ENCODE peak calls at places on chromosomes 1 and 21, in ten cellular contexts. A, R, I, J, X, D, Z, F, M and V are unnamed samples.

GRCh38 chr1:111205724-111206070 is 5.3 kb upstream of the DENND2D start:
- DNase-seq in A (no peak), R (no peak), I (no peak), J (no peak), X (no peak), D (peak; percentile 35), Z (no peak), F (no peak), M (peak; percentile 35), V (no peak)

GRCh38 chr1:64915381-64916274 is 50.7 kb downstream of the JAK1 start:
- DNase-seq in A (peak; percentile 63), R (no peak), I (no peak), J (no peak), X (no peak), D (peak; percentile 71), Z (peak; percentile 61), F (no peak), M (peak; percentile 79), V (peak; percentile 47)

GRCh38 chr21:28615276-28615675 is 377.4 kb downstream of the LTN1 start:
- DNase-seq in A (no peak), R (no peak), I (no peak), J (no peak), X (no peak), D (peak; percentile 43), Z (peak; percentile 61), F (no peak), M (no peak), V (peak; percentile 79)

GRCh38 chr1:179310271-179310670 is 16.7 kb downstream of the SOAT1 start:
- DNase-seq in A (no peak), R (no peak), I (no peak), J (no peak), X (no peak), D (peak; percentile 63), Z (peak; percentile 79), F (no peak), M (no peak), V (peak; percentile 68)

GRCh38 chr1:184329962-184330868 is 56.6 kb upstream of the C1orf21 start:
- DNase-seq in A (no peak), R (no peak), I (no peak), J (no peak), X (no peak), D (peak; percentile 7), Z (peak; percentile 53), F (no peak), M (no peak), V (no peak)

GRCh38 chr1:1889847-1890505 is 911 bp downstream of the GNB1 start:
- DNase-seq in A (peak; percentile 62), R (no peak), I (peak; percentile 74), J (no peak), X (peak; percentile 74), D (peak; percentile 50), Z (peak; percentile 61), F (no peak), M (peak; percentile 97), V (peak; percentile 62)

GRCh38 chr1:199038188-199038587 is 399.3 kb downstream of the PTPRC start:
- DNase-seq in A (no peak), R (no peak), I (no peak), J (no peak), X (no peak), D (no peak), Z (no peak), F (no peak), M (no peak), V (no peak)

GRCh38 chr1:54481201-54481884 is 66.7 kb upstream of the ACOT11 start:
- DNase-seq in A (no peak), R (no peak), I (no peak), J (no peak), X (no peak), D (no peak), Z (no peak), F (no peak), M (no peak), V (no peak)

GRCh38 chr1:224273651-224274050 is 56.3 kb downstream of the NVL start:
- DNase-seq in A (no peak), R (no peak), I (no peak), J (no peak), X (no peak), D (peak; percentile 77), Z (peak; percentile 77), F (no peak), M (peak; percentile 66), V (no peak)

GRCh38 chr1:59055908-59056719 is 240.8 kb upstream of the FGGY start:
- DNase-seq in A (peak; percentile 36), R (peak; percentile 59), I (no peak), J (no peak), X (no peak), D (no peak), Z (no peak), F (no peak), M (peak; percentile 60), V (no peak)

GRCh38 chr21:42564561-42564971 is 50.9 kb downstream of the SLC37A1 start:
- DNase-seq in A (peak; percentile 17), R (no peak), I (no peak), J (no peak), X (peak; percentile 39), D (no peak), Z (no peak), F (peak; percentile 6), M (no peak), V (no peak)

GRCh38 chr1:227317541-227318002 is 720 bp downstream of the CDC42BPA start:
- DNase-seq in A (no peak), R (peak; percentile 52), I (peak; percentile 25), J (peak; percentile 70), X (peak; percentile 71), D (peak; percentile 80), Z (peak; percentile 76), F (peak; percentile 67), M (peak; percentile 92), V (peak; percentile 74)

GRCh38 chr1:42155362-42155761 is 2.2 kb downstream of the GUCA2B start:
- DNase-seq in A (no peak), R (no peak), I (no peak), J (no peak), X (no peak), D (no peak), Z (no peak), F (no peak), M (no peak), V (no peak)

GRCh38 chr1:7068552-7068951 is 283.3 kb downstream of the CAMTA1 start:
- DNase-seq in A (no peak), R (no peak), I (no peak), J (no peak), X (no peak), D (no peak), Z (no peak), F (no peak), M (peak; percentile 47), V (no peak)

GRCh38 chr1:63799810-63800209 is 26.0 kb downstream of the ROR1 start:
- DNase-seq in A (no peak), R (peak; percentile 53), I (no peak), J (no peak), X (no peak), D (no peak), Z (peak; percentile 31), F (no peak), M (no peak), V (peak; percentile 95)

GRCh38 chr1:160774886-160775719 is 20.9 kb upstream of the LY9 start:
- DNase-seq in A (no peak), R (no peak), I (no peak), J (no peak), X (no peak), D (no peak), Z (no peak), F (no peak), M (no peak), V (no peak)

GRCh38 chr1:113904674-113905434 is at the start of the genes AP4B1 and DCLRE1B:
- DNase-seq in A (peak; percentile 98), R (peak; percentile 99), I (peak; percentile 97), J (peak; percentile 97), X (peak; percentile 100), D (peak; percentile 100), Z (peak; percentile 100), F (peak; percentile 98), M (peak; percentile 96), V (peak; percentile 100)

GRCh38 chr1:106676021-106676420 is 380.5 kb upstream of the PRMT6 start:
- DNase-seq in A (no peak), R (no peak), I (no peak), J (no peak), X (no peak), D (peak; percentile 62), Z (peak; percentile 65), F (no peak), M (no peak), V (peak; percentile 79)

GRCh38 chr1:115280073-115280472 is 58.0 kb downstream of the NGF start:
- DNase-seq in A (no peak), R (no peak), I (no peak), J (no peak), X (no peak), D (no peak), Z (peak; percentile 79), F (no peak), M (no peak), V (peak; percentile 96)
- TF ChIP-seq CTCF in A (no peak), R (no peak), I (no peak), J (no peak), X (no peak), D (no peak), Z (no peak), F (no peak), M (no peak), V (no peak)

DNA sequence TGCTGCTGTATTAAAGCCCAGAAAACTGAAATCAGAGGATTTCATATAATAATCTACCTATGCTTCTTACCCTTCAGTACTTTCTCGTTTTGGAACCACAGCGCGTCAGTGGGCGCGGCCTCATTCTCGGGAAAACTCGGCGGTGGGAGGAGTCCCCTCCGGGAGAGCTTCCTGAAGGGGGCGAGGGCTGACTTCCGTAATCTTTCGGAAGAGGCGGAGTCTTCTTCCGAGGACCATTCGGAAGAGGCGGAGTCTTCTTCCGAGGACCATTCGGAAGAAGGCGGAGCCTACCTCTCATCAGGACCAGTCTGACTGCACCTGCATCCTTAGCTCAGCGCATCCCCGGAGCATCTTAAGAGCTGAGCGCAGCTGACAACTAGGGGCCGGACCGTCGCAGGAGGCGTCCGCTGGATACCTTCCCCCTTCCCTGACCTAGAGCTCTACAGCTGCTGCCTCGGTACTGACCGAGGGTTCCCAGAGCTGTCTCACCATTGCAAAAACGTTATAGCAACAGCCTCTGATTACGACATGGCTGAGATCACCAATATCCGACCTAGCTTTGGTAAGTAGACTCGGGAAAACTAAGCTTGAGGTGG is at the start of gene SYT11:
- DNase-seq in A (peak; percentile 95), R (peak; percentile 96), I (peak; percentile 96), J (peak; percentile 89), X (peak; percentile 98), D (peak; percentile 98), Z (peak; percentile 97), F (peak; percentile 94), M (peak; percentile 90), V (peak; percentile 94)
- TF ChIP-seq CTCF in A (no peak), R (no peak), I (no peak), J (no peak), X (peak; percentile 13), D (no peak), Z (no peak), F (no peak), M (no peak), V (no peak)

GRCh38 chr1:201061049-201061448 is 37.5 kb upstream of the KIF21B start:
- DNase-seq in A (peak; percentile 60), R (no peak), I (no peak), J (no peak), X (no peak), D (no peak), Z (no peak), F (no peak), M (peak; percentile 23), V (no peak)
- TF ChIP-seq CTCF in A (no peak), R (no peak), I (no peak), J (no peak), X (no peak), D (no peak), Z (no peak), F (no peak), M (no peak), V (no peak)

GRCh38 chr1:22420456-22421053 is 31.1 kb upstream of the ZBTB40 start:
- DNase-seq in A (peak; percentile 88), R (peak; percentile 74), I (peak; percentile 79), J (peak; percentile 86), X (peak; percentile 85), D (peak; percentile 84), Z (peak; percentile 87), F (peak; percentile 90), M (peak; percentile 97), V (peak; percentile 89)
- TF ChIP-seq CTCF in A (no peak), R (peak; percentile 66), I (peak; percentile 73), J (peak; percentile 90), X (peak; percentile 90), D (peak; percentile 82), Z (peak; percentile 88), F (no peak), M (peak; percentile 83), V (peak; percentile 84)